ENCODE peak calls at places on chromosome 9, in eight cellular contexts. One of them, this sample, is unnamed.

GRCh38 chr9:14148501-14149103 is 165.3 kb downstream of the NFIB start:
- DNase-seq in epithelial cell of esophagus: peak
- DNase-seq in HS-27A: no peak
- DNase-seq in AG08395: no peak
- DNase-seq in effector CD4-positive, alpha-beta T cell: no peak
- DNase-seq in cerebellar cortex: no peak
- DNase-seq in progenitor cell of endocrine pancreas: no peak
- DNase-seq in tibial nerve: no peak
- DNase-seq in this sample: no peak

GRCh38 chr9:118533101-118533500 is 828.9 kb downstream of the TLR4 start:
- DNase-seq in epithelial cell of esophagus: peak
- DNase-seq in HS-27A: peak
- DNase-seq in AG08395: peak
- DNase-seq in effector CD4-positive, alpha-beta T cell: no peak
- DNase-seq in cerebellar cortex: no peak
- DNase-seq in progenitor cell of endocrine pancreas: no peak
- DNase-seq in tibial nerve: no peak
- DNase-seq in this sample: no peak

GRCh38 chr9:3628239-3628638 is 102.4 kb upstream of the RFX3 start:
- DNase-seq in epithelial cell of esophagus: no peak
- DNase-seq in HS-27A: no peak
- DNase-seq in AG08395: no peak
- DNase-seq in effector CD4-positive, alpha-beta T cell: no peak
- DNase-seq in cerebellar cortex: no peak
- DNase-seq in progenitor cell of endocrine pancreas: no peak
- DNase-seq in tibial nerve: no peak
- DNase-seq in this sample: no peak

GRCh38 chr9:23563497-23563896 is 262.5 kb downstream of the ELAVL2 start:
- DNase-seq in epithelial cell of esophagus: peak
- DNase-seq in HS-27A: no peak
- DNase-seq in AG08395: peak
- DNase-seq in effector CD4-positive, alpha-beta T cell: no peak
- DNase-seq in cerebellar cortex: no peak
- DNase-seq in progenitor cell of endocrine pancreas: no peak
- DNase-seq in tibial nerve: no peak
- DNase-seq in this sample: no peak

GRCh38 chr9:94526951-94527350 is 27.9 kb upstream of the PCAT7 start:
- DNase-seq in epithelial cell of esophagus: no peak
- DNase-seq in HS-27A: no peak
- DNase-seq in AG08395: no peak
- DNase-seq in effector CD4-positive, alpha-beta T cell: no peak
- DNase-seq in cerebellar cortex: no peak
- DNase-seq in progenitor cell of endocrine pancreas: no peak
- DNase-seq in tibial nerve: no peak
- DNase-seq in this sample: no peak

GRCh38 chr9:65426231-65426630 is 141.2 kb upstream of the FOXD4L5 start:
- DNase-seq in epithelial cell of esophagus: no peak
- DNase-seq in HS-27A: no peak
- DNase-seq in AG08395: no peak
- DNase-seq in effector CD4-positive, alpha-beta T cell: no peak
- DNase-seq in cerebellar cortex: peak
- DNase-seq in progenitor cell of endocrine pancreas: no peak
- DNase-seq in tibial nerve: no peak
- DNase-seq in this sample: no peak

GRCh38 chr9:37650873-37651768 is at the start of gene FRMPD1:
- DNase-seq in epithelial cell of esophagus: peak
- DNase-seq in HS-27A: no peak
- DNase-seq in AG08395: peak
- DNase-seq in effector CD4-positive, alpha-beta T cell: peak
- DNase-seq in cerebellar cortex: peak
- DNase-seq in progenitor cell of endocrine pancreas: no peak
- DNase-seq in tibial nerve: no peak
- DNase-seq in this sample: peak

GRCh38 chr9:137302176-137303030 is at the start of gene NRARP:
- DNase-seq in epithelial cell of esophagus: peak
- DNase-seq in HS-27A: no peak
- DNase-seq in AG08395: peak
- DNase-seq in effector CD4-positive, alpha-beta T cell: peak
- DNase-seq in cerebellar cortex: peak
- DNase-seq in progenitor cell of endocrine pancreas: peak
- DNase-seq in tibial nerve: peak
- DNase-seq in this sample: peak

GRCh38 chr9:7154003-7154619 is 396.3 kb downstream of the KDM4C start:
- DNase-seq in epithelial cell of esophagus: no peak
- DNase-seq in HS-27A: no peak
- DNase-seq in AG08395: no peak
- DNase-seq in effector CD4-positive, alpha-beta T cell: no peak
- DNase-seq in cerebellar cortex: no peak
- DNase-seq in progenitor cell of endocrine pancreas: no peak
- DNase-seq in tibial nerve: no peak
- DNase-seq in this sample: no peak

GRCh38 chr9:72978724-72979123 is 25.9 kb upstream of the ALDH1A1 start:
- DNase-seq in epithelial cell of esophagus: peak
- DNase-seq in HS-27A: peak
- DNase-seq in AG08395: peak
- DNase-seq in effector CD4-positive, alpha-beta T cell: no peak
- DNase-seq in cerebellar cortex: no peak
- DNase-seq in progenitor cell of endocrine pancreas: no peak
- DNase-seq in tibial nerve: no peak
- DNase-seq in this sample: no peak

GRCh38 chr9:120326076-120326693 is 253.8 kb downstream of the CDK5RAP2 start:
- DNase-seq in epithelial cell of esophagus: peak
- DNase-seq in HS-27A: no peak
- DNase-seq in AG08395: no peak
- DNase-seq in effector CD4-positive, alpha-beta T cell: no peak
- DNase-seq in cerebellar cortex: no peak
- DNase-seq in progenitor cell of endocrine pancreas: no peak
- DNase-seq in tibial nerve: no peak
- DNase-seq in this sample: no peak

This sample was measured in Ammon's horn.